ENCODE peak calls at places on chromosomes 2 and 18, in six cellular contexts. W, Q, J, G, Y and C are unnamed samples.
A peak's percentile ranks its signal among the peaks of the same experiment; 100 is the strongest.

GRCh38 chr18:48422947-48423378 is 13.8 kb upstream of the ZBTB7C start:
- DNase-seq in W (no peak), Q (no peak), J (no peak), G (no peak), Y (no peak), C (no peak)

GRCh38 chr2:230650585-230651137 is 62.0 kb upstream of the CAB39 start:
- DNase-seq in W (no peak), Q (no peak), J (no peak), G (peak; percentile 9), Y (no peak), C (no peak)

GRCh38 chr18:50042611-50043010 is 152.3 kb downstream of the MYO5B start:
- DNase-seq in W (no peak), Q (no peak), J (no peak), G (no peak), Y (no peak), C (no peak)

GRCh38 chr2:72931280-72931910 is 14.1 kb downstream of the EMX1 start:
- DNase-seq in W (no peak), Q (peak; percentile 71), J (peak; percentile 58), G (no peak), Y (no peak), C (no peak)

GRCh38 chr18:61891271-61891670 is 1.5 kb downstream of the RNF152 start:
- DNase-seq in W (no peak), Q (no peak), J (peak; percentile 11), G (no peak), Y (no peak), C (no peak)

GRCh38 chr2:67954125-67954748 is 108.6 kb downstream of the C1D start:
- DNase-seq in W (no peak), Q (no peak), J (no peak), G (peak; percentile 91), Y (no peak), C (peak; percentile 1)

GRCh38 chr18:32349728-32350395 is 120.8 kb downstream of the GAREM1 start:
- DNase-seq in W (no peak), Q (peak; percentile 61), J (peak; percentile 72), G (no peak), Y (peak; percentile 67), C (peak; percentile 69)

GRCh38 chr2:218810251-218810650 is 21.4 kb downstream of the PRKAG3 start:
- DNase-seq in W (no peak), Q (no peak), J (no peak), G (no peak), Y (no peak), C (no peak)

GRCh38 chr2:23602113-23602512 is 217.1 kb downstream of the KLHL29 start:
- DNase-seq in W (no peak), Q (no peak), J (peak; percentile 74), G (no peak), Y (peak; percentile 63), C (no peak)

GRCh38 chr18:42038936-42039335 is 83.9 kb downstream of the PIK3C3 start:
- DNase-seq in W (no peak), Q (peak; percentile 29), J (peak; percentile 66), G (no peak), Y (no peak), C (no peak)

GRCh38 chr2:236156095-236156859 is 11.9 kb downstream of the GBX2 start:
- DNase-seq in W (no peak), Q (no peak), J (peak; percentile 8), G (no peak), Y (no peak), C (no peak)

GRCh38 chr18:31657823-31658669 is 26.3 kb downstream of the B4GALT6 start:
- DNase-seq in W (peak; percentile 3), Q (no peak), J (no peak), G (peak; percentile 79), Y (no peak), C (no peak)

GRCh38 chr2:68994864-68995263 is 18.1 kb upstream of the ANTXR1 start:
- DNase-seq in W (no peak), Q (peak; percentile 35), J (peak; percentile 90), G (no peak), Y (no peak), C (no peak)